ENCODE peak calls at places on chromosomes 3 and 15, in six cellular contexts. Y is T-helper 9 cell; R is AG10803; F is activated CD8-positive, alpha-beta memory T cell treated with anti-CD3 and anti-CD28 coated beads, Interleukin-2, amount 10 ng/mL, durations not matched to agents 7 days and 5 days; O is LHCN-M2; P is SJSA1. H is an unnamed sample.

GRCh38 chr3:37905346-37905745 is 43.7 kb downstream of the CTDSPL start:
- DNase-seq in P (no peak), Y (no peak), O (no peak), F (no peak), R (no peak), H (no peak)

GRCh38 chr3:69326821-69327433 is 59.0 kb downstream of the FRMD4B start:
- DNase-seq in F (peak; percentile 69), Y (no peak), P (no peak), R (no peak), O (peak; percentile 58), H (no peak)

GRCh38 chr15:57541805-57542504 is 49.7 kb upstream of the MYZAP start:
- DNase-seq in R (peak; percentile 80), F (peak; percentile 50), O (peak; percentile 70), Y (no peak), P (peak; percentile 72), H (peak; percentile 72)

GRCh38 chr3:138079901-138080300 is 35.5 kb downstream of the DZIP1L start:
- DNase-seq in R (no peak), F (no peak), O (peak; percentile 77), Y (no peak), P (no peak), H (no peak)

GRCh38 chr3:9638939-9639338 is 10.4 kb upstream of the MTMR14 start:
- DNase-seq in F (no peak), Y (no peak), O (no peak), R (no peak), P (no peak), H (no peak)

GRCh38 chr3:184523825-184524615 is 37.6 kb upstream of the EPHB3 start:
- DNase-seq in F (no peak), R (peak; percentile 64), O (peak; percentile 59), Y (no peak), P (no peak), H (peak; percentile 23)

GRCh38 chr3:193574488-193575072 is 18.4 kb upstream of the OPA1 start:
- DNase-seq in Y (no peak), F (no peak), P (no peak), R (no peak), O (no peak), H (no peak)

GRCh38 chr3:196793224-196793623 is 53.6 kb downstream of the PAK2 start:
- DNase-seq in P (no peak), R (peak; percentile 63), Y (no peak), F (no peak), O (peak; percentile 30), H (no peak)

GRCh38 chr15:22888120-22888859 is 49.8 kb downstream of the NIPA2 start:
- DNase-seq in R (peak; percentile 94), O (peak; percentile 94), F (no peak), Y (no peak), P (peak; percentile 84), H (no peak)

GRCh38 chr15:74206801-74207281 is 4.3 kb upstream of the STRA6 start:
- DNase-seq in O (no peak), P (no peak), F (no peak), R (peak; percentile 31), Y (no peak), H (peak; percentile 90)

GRCh38 chr3:155748611-155749365 is 3.9 kb upstream of the PLCH1 start:
- DNase-seq in Y (no peak), P (no peak), R (peak; percentile 8), O (no peak), F (no peak), H (no peak)

GRCh38 chr3:150721285-150722130 is 17.8 kb upstream of the ERICH6 start:
- DNase-seq in F (no peak), O (peak; percentile 56), R (peak; percentile 64), P (no peak), Y (no peak), H (peak; percentile 80)

GRCh38 chr3:110815008-110815583 is 256.5 kb upstream of the NECTIN3 start:
- DNase-seq in O (peak; percentile 97), F (no peak), Y (no peak), P (peak; percentile 55), R (peak; percentile 74), H (no peak)

GRCh38 chr3:114093596-114093995 is 37.1 kb downstream of the QTRT2 start:
- DNase-seq in R (peak; percentile 79), O (peak; percentile 65), Y (no peak), P (peak; percentile 45), F (no peak), H (peak; percentile 2)

GRCh38 chr15:76418352-76419140 is 82.0 kb downstream of the ISL2 start:
- DNase-seq in F (no peak), P (no peak), R (no peak), O (no peak), Y (no peak), H (no peak)

GRCh38 chr3:45890405-45890804 is 4.1 kb downstream of the CCR9 start:
- DNase-seq in O (no peak), F (no peak), Y (no peak), P (no peak), R (no peak), H (no peak)

GRCh38 chr3:122435950-122436349 is 20.1 kb upstream of the WDR5B start:
- DNase-seq in R (no peak), O (no peak), P (no peak), Y (no peak), F (no peak), H (no peak)

GRCh38 chr3:8976540-8977182 is 13.4 kb upstream of the RAD18 start:
- DNase-seq in O (no peak), Y (no peak), F (no peak), R (no peak), P (no peak), H (no peak)

GRCh38 chr3:173685471-173685870 is 287.9 kb downstream of the NLGN1 start:
- DNase-seq in O (no peak), P (no peak), F (no peak), R (no peak), Y (no peak), H (no peak)

GRCh38 chr3:179697933-179698332 is 45.1 kb downstream of the USP13 start:
- DNase-seq in P (no peak), Y (no peak), O (no peak), F (no peak), R (no peak), H (no peak)

GRCh38 chr3:148943531-148944200 is 47.7 kb upstream of the GYG1 start:
- DNase-seq in P (peak; percentile 74), F (no peak), O (peak; percentile 91), Y (no peak), R (peak; percentile 92), H (peak; percentile 97)

GRCh38 chr15:58549780-58550064 is 117.9 kb downstream of the LIPC start:
- DNase-seq in O (no peak), F (no peak), R (no peak), P (no peak), Y (no peak), H (no peak)

GRCh38 chr15:98674336-98674735 is 26.0 kb downstream of the IGF1R start:
- DNase-seq in R (no peak), F (no peak), O (no peak), P (no peak), Y (no peak), H (no peak)

GRCh38 chr3:129077222-129077621 is 16.6 kb downstream of the GP9 start:
- DNase-seq in Y (no peak), R (no peak), O (no peak), P (no peak), F (no peak), H (no peak)

GRCh38 chr15:77266708-77267387 is 153.1 kb downstream of the PEAK1 start:
- DNase-seq in F (no peak), R (peak; percentile 69), P (no peak), Y (no peak), O (no peak), H (no peak)

GRCh38 chr15:44427756-44428724 is 611 bp downstream of the CTDSPL2 start:
- DNase-seq in R (peak; percentile 7), P (no peak), Y (no peak), O (peak; percentile 77), F (no peak), H (no peak)

GRCh38 chr15:48494646-48495045 is 150.9 kb downstream of the FBN1 start:
- DNase-seq in P (no peak), O (peak; percentile 83), Y (no peak), F (no peak), R (peak; percentile 37), H (no peak)

GRCh38 chr3:42140665-42141203 is 49.6 kb downstream of the TRAK1 start:
- DNase-seq in P (no peak), O (no peak), F (no peak), Y (no peak), R (no peak), H (no peak)

GRCh38 chr3:107206141-107206540 is 171.1 kb upstream of the CCDC54 start:
- DNase-seq in O (peak; percentile 80), R (peak; percentile 33), F (no peak), Y (no peak), P (no peak), H (no peak)

GRCh38 chr3:8210752-8211405 is 290.7 kb upstream of the LMCD1 start:
- DNase-seq in P (no peak), F (no peak), R (peak; percentile 73), Y (no peak), O (peak; percentile 34), H (no peak)

GRCh38 chr3:145191543-145191942 is 969.4 kb downstream of the PLOD2 start:
- DNase-seq in F (no peak), R (no peak), P (no peak), Y (no peak), O (no peak), H (no peak)

GRCh38 chr3:25631989-25632388 is 32.7 kb downstream of the TOP2B start:
- DNase-seq in P (no peak), O (no peak), Y (no peak), R (no peak), F (no peak), H (no peak)

GRCh38 chr3:106423321-106424225 is 554.8 kb upstream of the CBLB start:
- DNase-seq in O (no peak), F (peak; percentile 45), R (peak; percentile 18), P (no peak), Y (no peak), H (no peak)

GRCh38 chr3:160381470-160381869 is 17.6 kb downstream of the IFT80 start:
- DNase-seq in F (no peak), Y (no peak), R (no peak), P (no peak), O (peak; percentile 36), H (no peak)

GRCh38 chr3:179544981-179545645 is 17.6 kb upstream of the ACTL6A start:
- DNase-seq in P (peak; percentile 63), O (peak; percentile 76), F (no peak), R (peak; percentile 87), Y (no peak), H (no peak)

GRCh38 chr15:43225201-43225949 is 4.6 kb upstream of the EPB42 start:
- DNase-seq in R (peak; percentile 66), Y (peak; percentile 14), P (no peak), F (peak; percentile 69), O (peak; percentile 52), H (peak; percentile 66)

H was measured in G401.